ENCODE peak calls at places on chromosomes 4 and X, in ten cellular contexts. One of them, this sample, is unnamed. For H3K27me3, the result is how much of the 10 kb centered on the place peaks cover.

GRCh38 chr4:89765966-89766365 is 71.0 kb downstream of the SNCA start:
- DNase-seq in heart left ventricle: no peak
- DNase-seq in heart right ventricle: no peak
- DNase-seq in pancreas: no peak
- DNase-seq in endodermal cell: no peak
- DNase-seq in spleen: no peak
- DNase-seq in fibroblast of lung: peak
- DNase-seq in tibial artery: no peak
- DNase-seq in brain microvascular endothelial cell: peak
- DNase-seq in WERI-Rb-1: no peak
- DNase-seq in this sample: peak

GRCh38 chr4:185931986-185932385 is 120.0 kb upstream of the SORBS2 start:
- DNase-seq in heart left ventricle: no peak
- DNase-seq in heart right ventricle: no peak
- DNase-seq in pancreas: no peak
- DNase-seq in endodermal cell: no peak
- DNase-seq in spleen: no peak
- DNase-seq in fibroblast of lung: no peak
- DNase-seq in tibial artery: no peak
- DNase-seq in brain microvascular endothelial cell: peak
- DNase-seq in WERI-Rb-1: no peak
- DNase-seq in this sample: no peak

GRCh38 chrX:19848110-19848509 is 39.3 kb downstream of the SH3KBP1 start:
- DNase-seq in heart left ventricle: no peak
- DNase-seq in heart right ventricle: no peak
- DNase-seq in pancreas: no peak
- DNase-seq in endodermal cell: no peak
- DNase-seq in spleen: no peak
- DNase-seq in fibroblast of lung: no peak
- DNase-seq in tibial artery: no peak
- DNase-seq in brain microvascular endothelial cell: no peak
- DNase-seq in WERI-Rb-1: no peak
- DNase-seq in this sample: no peak

GRCh38 chr4:103996637-103997036 is 276.9 kb upstream of the TACR3 start:
- DNase-seq in heart left ventricle: no peak
- DNase-seq in heart right ventricle: no peak
- DNase-seq in pancreas: no peak
- DNase-seq in endodermal cell: peak
- DNase-seq in spleen: no peak
- DNase-seq in fibroblast of lung: peak
- DNase-seq in tibial artery: no peak
- DNase-seq in brain microvascular endothelial cell: peak
- DNase-seq in WERI-Rb-1: peak
- DNase-seq in this sample: no peak

GRCh38 chrX:40154853-40155616 is 57.3 kb upstream of the BCOR start:
- DNase-seq in heart left ventricle: peak
- DNase-seq in heart right ventricle: peak
- DNase-seq in pancreas: peak
- DNase-seq in endodermal cell: peak
- DNase-seq in spleen: peak
- DNase-seq in fibroblast of lung: no peak
- DNase-seq in tibial artery: peak
- DNase-seq in brain microvascular endothelial cell: no peak
- DNase-seq in WERI-Rb-1: peak
- DNase-seq in this sample: no peak

GRCh38 chr4:153555730-153556440 is 89.7 kb downstream of the TMEM131L start:
- DNase-seq in heart left ventricle: peak
- DNase-seq in heart right ventricle: peak
- DNase-seq in pancreas: peak
- DNase-seq in endodermal cell: no peak
- DNase-seq in spleen: no peak
- DNase-seq in fibroblast of lung: peak
- DNase-seq in tibial artery: peak
- DNase-seq in brain microvascular endothelial cell: peak
- DNase-seq in WERI-Rb-1: no peak
- DNase-seq in this sample: no peak

GRCh38 chr4:151215295-151215694 is 61.7 kb upstream of the PRSS48 start:
- DNase-seq in heart left ventricle: no peak
- DNase-seq in heart right ventricle: no peak
- DNase-seq in pancreas: no peak
- DNase-seq in endodermal cell: no peak
- DNase-seq in spleen: no peak
- DNase-seq in fibroblast of lung: no peak
- DNase-seq in tibial artery: no peak
- DNase-seq in brain microvascular endothelial cell: no peak
- DNase-seq in WERI-Rb-1: no peak
- DNase-seq in this sample: no peak

GRCh38 chr4:106875340-106875739 is 160.8 kb downstream of the DKK2 start:
- DNase-seq in heart left ventricle: no peak
- DNase-seq in heart right ventricle: no peak
- DNase-seq in pancreas: no peak
- DNase-seq in endodermal cell: peak
- DNase-seq in spleen: peak
- DNase-seq in fibroblast of lung: no peak
- DNase-seq in tibial artery: no peak
- DNase-seq in brain microvascular endothelial cell: no peak
- DNase-seq in WERI-Rb-1: peak
- DNase-seq in this sample: no peak

GRCh38 chrX:40423299-40423698 is 157.5 kb upstream of the ATP6AP2 start:
- DNase-seq in heart left ventricle: no peak
- DNase-seq in heart right ventricle: no peak
- DNase-seq in pancreas: no peak
- DNase-seq in endodermal cell: no peak
- DNase-seq in spleen: no peak
- DNase-seq in fibroblast of lung: peak
- DNase-seq in tibial artery: no peak
- DNase-seq in brain microvascular endothelial cell: no peak
- DNase-seq in WERI-Rb-1: no peak
- DNase-seq in this sample: no peak

GRCh38 chr4:169345207-169345788 is 74.5 kb upstream of the SH3RF1 start:
- DNase-seq in heart left ventricle: no peak
- DNase-seq in heart right ventricle: no peak
- DNase-seq in pancreas: no peak
- DNase-seq in endodermal cell: no peak
- DNase-seq in spleen: no peak
- DNase-seq in fibroblast of lung: peak
- DNase-seq in tibial artery: no peak
- DNase-seq in brain microvascular endothelial cell: peak
- DNase-seq in WERI-Rb-1: no peak
- DNase-seq in this sample: no peak

GRCh38 chrX:66914082-66914481 is 275.2 kb upstream of the EDA2R start:
- DNase-seq in heart left ventricle: no peak
- DNase-seq in heart right ventricle: no peak
- DNase-seq in pancreas: no peak
- DNase-seq in endodermal cell: peak
- DNase-seq in spleen: no peak
- DNase-seq in fibroblast of lung: no peak
- DNase-seq in tibial artery: peak
- DNase-seq in brain microvascular endothelial cell: no peak
- DNase-seq in WERI-Rb-1: no peak
- DNase-seq in this sample: no peak

GRCh38 chrX:51891821-51892551 is 1.4 kb upstream of the MAGED1 start:
- DNase-seq in heart left ventricle: peak
- DNase-seq in heart right ventricle: no peak
- DNase-seq in pancreas: no peak
- DNase-seq in endodermal cell: peak
- DNase-seq in spleen: no peak
- DNase-seq in fibroblast of lung: peak
- DNase-seq in tibial artery: peak
- DNase-seq in brain microvascular endothelial cell: peak
- DNase-seq in WERI-Rb-1: no peak
- DNase-seq in this sample: peak

GRCh38 chr4:143336828-143337599 is at the start of gene GAB1:
- DNase-seq in heart left ventricle: peak
- DNase-seq in heart right ventricle: peak
- DNase-seq in pancreas: peak
- DNase-seq in endodermal cell: peak
- DNase-seq in spleen: peak
- DNase-seq in fibroblast of lung: peak
- DNase-seq in tibial artery: peak
- DNase-seq in brain microvascular endothelial cell: peak
- DNase-seq in WERI-Rb-1: peak
- DNase-seq in this sample: no peak
- TF ChIP-seq CTCF in heart left ventricle: no peak
- TF ChIP-seq CTCF in heart right ventricle: peak
- TF ChIP-seq CTCF in pancreas: no peak
- TF ChIP-seq CTCF in endodermal cell: peak
- TF ChIP-seq CTCF in spleen: no peak
- TF ChIP-seq CTCF in fibroblast of lung: no peak
- TF ChIP-seq CTCF in tibial artery: no peak
- TF ChIP-seq CTCF in brain microvascular endothelial cell: no peak
- TF ChIP-seq CTCF in WERI-Rb-1: peak
- TF ChIP-seq CTCF in this sample: peak

GRCh38 chr4:15717647-15718416 is 15.0 kb downstream of the BST1 start:
- DNase-seq in heart left ventricle: no peak
- DNase-seq in heart right ventricle: no peak
- DNase-seq in pancreas: no peak
- DNase-seq in endodermal cell: no peak
- DNase-seq in spleen: no peak
- DNase-seq in fibroblast of lung: no peak
- DNase-seq in tibial artery: no peak
- DNase-seq in brain microvascular endothelial cell: no peak
- DNase-seq in WERI-Rb-1: no peak
- DNase-seq in this sample: no peak

GRCh38 chr4:15718465-15718864 is 15.6 kb downstream of the BST1 start:
- DNase-seq in heart left ventricle: no peak
- DNase-seq in heart right ventricle: no peak
- DNase-seq in pancreas: no peak
- DNase-seq in endodermal cell: no peak
- DNase-seq in spleen: no peak
- DNase-seq in fibroblast of lung: no peak
- DNase-seq in tibial artery: no peak
- DNase-seq in brain microvascular endothelial cell: no peak
- DNase-seq in WERI-Rb-1: no peak
- DNase-seq in this sample: no peak

GRCh38 chr4:15719506-15719905 is 16.6 kb downstream of the BST1 start:
- DNase-seq in heart left ventricle: no peak
- DNase-seq in heart right ventricle: no peak
- DNase-seq in pancreas: no peak
- DNase-seq in endodermal cell: no peak
- DNase-seq in spleen: no peak
- DNase-seq in fibroblast of lung: no peak
- DNase-seq in tibial artery: no peak
- DNase-seq in brain microvascular endothelial cell: no peak
- DNase-seq in WERI-Rb-1: no peak
- DNase-seq in this sample: no peak

GRCh38 chr4:15718959-15719358 is 16.1 kb downstream of the BST1 start:
- DNase-seq in heart left ventricle: no peak
- DNase-seq in heart right ventricle: no peak
- DNase-seq in pancreas: no peak
- DNase-seq in endodermal cell: no peak
- DNase-seq in spleen: no peak
- DNase-seq in fibroblast of lung: no peak
- DNase-seq in tibial artery: no peak
- DNase-seq in brain microvascular endothelial cell: no peak
- DNase-seq in WERI-Rb-1: no peak
- DNase-seq in this sample: no peak

DNA sequence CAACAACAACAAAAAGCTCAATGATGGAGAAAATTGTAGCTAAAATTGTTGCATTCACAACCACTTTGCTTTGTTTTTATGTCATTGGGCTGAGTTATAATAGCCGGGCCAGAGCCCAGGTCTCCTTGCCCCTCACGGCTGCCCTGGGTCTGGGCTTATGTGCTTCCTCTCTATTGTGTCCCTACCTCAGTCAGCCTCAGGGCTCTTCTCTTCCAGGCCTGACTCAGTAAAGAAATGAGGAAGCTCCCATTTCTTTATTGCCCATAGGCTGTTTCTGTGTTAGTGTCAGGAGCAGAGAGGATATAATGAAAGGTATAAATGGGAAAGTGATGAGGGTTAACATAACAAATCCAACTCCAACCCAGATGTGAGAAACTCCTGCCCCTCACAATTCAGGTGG is 18.0 kb downstream of the BST1 start:
- DNase-seq in heart left ventricle: no peak
- DNase-seq in heart right ventricle: no peak
- DNase-seq in pancreas: no peak
- DNase-seq in endodermal cell: no peak
- DNase-seq in spleen: no peak
- DNase-seq in fibroblast of lung: no peak
- DNase-seq in tibial artery: no peak
- DNase-seq in brain microvascular endothelial cell: no peak
- DNase-seq in WERI-Rb-1: no peak
- DNase-seq in this sample: no peak
- H3K4me3 ChIP-seq in heart left ventricle: no peak
- H3K4me3 ChIP-seq in heart right ventricle: no peak
- H3K4me3 ChIP-seq in pancreas: no peak
- H3K4me3 ChIP-seq in endodermal cell: no peak
- H3K4me3 ChIP-seq in spleen: no peak
- H3K4me3 ChIP-seq in fibroblast of lung: no peak
- H3K4me3 ChIP-seq in tibial artery: no peak
- H3K4me3 ChIP-seq in brain microvascular endothelial cell: no peak
- H3K4me3 ChIP-seq in WERI-Rb-1: no peak
- H3K4me3 ChIP-seq in this sample: no peak

DNA sequence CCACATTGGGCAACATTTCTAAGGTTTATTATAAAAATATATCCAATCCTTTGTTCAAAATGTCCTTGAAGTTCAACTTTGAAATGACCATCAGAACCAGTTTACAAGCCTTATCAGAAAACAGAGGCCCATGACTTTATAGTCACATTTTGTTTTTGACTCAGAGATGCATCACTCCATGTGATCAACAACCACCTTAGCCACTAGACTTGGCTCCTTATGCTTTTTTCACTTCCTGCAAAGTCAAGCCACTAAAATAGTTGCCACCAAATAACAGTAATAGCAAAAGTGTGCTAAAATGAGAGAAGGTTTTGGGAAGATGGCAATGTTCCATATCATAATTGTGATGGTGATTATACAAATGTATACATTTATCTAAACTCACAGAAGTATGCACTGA is 181.7 kb downstream of the MAML3 start:
- DNase-seq in heart left ventricle: no peak
- DNase-seq in heart right ventricle: no peak
- DNase-seq in pancreas: no peak
- DNase-seq in endodermal cell: no peak
- DNase-seq in spleen: no peak
- DNase-seq in fibroblast of lung: no peak
- DNase-seq in tibial artery: no peak
- DNase-seq in brain microvascular endothelial cell: no peak
- DNase-seq in WERI-Rb-1: no peak
- DNase-seq in this sample: no peak
- H3K27me3 ChIP-seq in heart left ventricle: under half
- H3K27me3 ChIP-seq in heart right ventricle: under half
- H3K27me3 ChIP-seq in pancreas: under half
- H3K27me3 ChIP-seq in endodermal cell: under half
- H3K27me3 ChIP-seq in spleen: under half
- H3K27me3 ChIP-seq in fibroblast of lung: under half
- H3K27me3 ChIP-seq in tibial artery: under half
- H3K27me3 ChIP-seq in brain microvascular endothelial cell: under half
- H3K27me3 ChIP-seq in WERI-Rb-1: under half
- H3K27me3 ChIP-seq in this sample: under half

GRCh38 chr4:42965326-42965725 is 72.8 kb downstream of the GRXCR1 start:
- DNase-seq in heart left ventricle: no peak
- DNase-seq in heart right ventricle: no peak
- DNase-seq in pancreas: no peak
- DNase-seq in endodermal cell: no peak
- DNase-seq in spleen: no peak
- DNase-seq in fibroblast of lung: no peak
- DNase-seq in tibial artery: no peak
- DNase-seq in brain microvascular endothelial cell: no peak
- DNase-seq in WERI-Rb-1: peak
- DNase-seq in this sample: no peak
- TF ChIP-seq CTCF in heart left ventricle: no peak
- TF ChIP-seq CTCF in heart right ventricle: peak
- TF ChIP-seq CTCF in pancreas: no peak
- TF ChIP-seq CTCF in endodermal cell: peak
- TF ChIP-seq CTCF in spleen: no peak
- TF ChIP-seq CTCF in fibroblast of lung: no peak
- TF ChIP-seq CTCF in tibial artery: no peak
- TF ChIP-seq CTCF in brain microvascular endothelial cell: no peak
- TF ChIP-seq CTCF in WERI-Rb-1: peak
- TF ChIP-seq CTCF in this sample: no peak

GRCh38 chrX:8273451-8273894 is 102.4 kb upstream of the VCX2 start:
- DNase-seq in heart left ventricle: no peak
- DNase-seq in heart right ventricle: no peak
- DNase-seq in pancreas: no peak
- DNase-seq in endodermal cell: no peak
- DNase-seq in spleen: no peak
- DNase-seq in fibroblast of lung: peak
- DNase-seq in tibial artery: no peak
- DNase-seq in brain microvascular endothelial cell: peak
- DNase-seq in WERI-Rb-1: no peak
- DNase-seq in this sample: no peak
- H3K4me3 ChIP-seq in heart left ventricle: no peak
- H3K4me3 ChIP-seq in heart right ventricle: no peak
- H3K4me3 ChIP-seq in pancreas: no peak
- H3K4me3 ChIP-seq in endodermal cell: no peak
- H3K4me3 ChIP-seq in spleen: no peak
- H3K4me3 ChIP-seq in fibroblast of lung: no peak
- H3K4me3 ChIP-seq in tibial artery: no peak
- H3K4me3 ChIP-seq in brain microvascular endothelial cell: no peak
- H3K4me3 ChIP-seq in WERI-Rb-1: no peak
- H3K4me3 ChIP-seq in this sample: no peak